ENCODE peak calls at places on chromosome 3, in ten cellular contexts. One of them, this sample, is unnamed.

GRCh38 chr3:139104062-139104461 is 59.4 kb upstream of the PRR23C start:
- DNase-seq in naive thymus-derived CD8-positive, alpha-beta T cell: no peak
- DNase-seq in stimulated activated effector memory CD8-positive, alpha-beta T cell treated with anti-CD3 and anti-CD28 coated beads, Interleukin-12 subunit alpha, Interleukin-12 subunit beta, amount 100 ng/mL, for 72 hours: no peak
- DNase-seq in H54: no peak
- DNase-seq in pancreas: no peak
- DNase-seq in GM12865: no peak
- DNase-seq in activated CD4-positive, alpha-beta T cell treated with anti-CD3 and anti-CD28 coated beads, Interleukin-2, amount 50 U/mL, for 24 hours: no peak
- DNase-seq in kidney glomerular epithelial cell: no peak
- DNase-seq in HFFc6: no peak
- DNase-seq in ACHN: no peak
- DNase-seq in this sample: no peak

GRCh38 chr3:81484532-81484931 is 276.9 kb downstream of the GBE1 start:
- DNase-seq in pancreas: no peak
- DNase-seq in H54: no peak
- DNase-seq in GM12865: no peak
- DNase-seq in stimulated activated effector memory CD8-positive, alpha-beta T cell treated with anti-CD3 and anti-CD28 coated beads, Interleukin-12 subunit alpha, Interleukin-12 subunit beta, amount 100 ng/mL, for 72 hours: no peak
- DNase-seq in kidney glomerular epithelial cell: no peak
- DNase-seq in naive thymus-derived CD8-positive, alpha-beta T cell: no peak
- DNase-seq in HFFc6: no peak
- DNase-seq in ACHN: no peak
- DNase-seq in activated CD4-positive, alpha-beta T cell treated with anti-CD3 and anti-CD28 coated beads, Interleukin-2, amount 50 U/mL, for 24 hours: no peak
- DNase-seq in this sample: no peak

GRCh38 chr3:37761583-37761982 is 100.1 kb upstream of the CTDSPL start:
- DNase-seq in pancreas: no peak
- DNase-seq in stimulated activated effector memory CD8-positive, alpha-beta T cell treated with anti-CD3 and anti-CD28 coated beads, Interleukin-12 subunit alpha, Interleukin-12 subunit beta, amount 100 ng/mL, for 72 hours: no peak
- DNase-seq in kidney glomerular epithelial cell: no peak
- DNase-seq in H54: no peak
- DNase-seq in activated CD4-positive, alpha-beta T cell treated with anti-CD3 and anti-CD28 coated beads, Interleukin-2, amount 50 U/mL, for 24 hours: no peak
- DNase-seq in ACHN: no peak
- DNase-seq in GM12865: no peak
- DNase-seq in naive thymus-derived CD8-positive, alpha-beta T cell: no peak
- DNase-seq in HFFc6: no peak
- DNase-seq in this sample: no peak

GRCh38 chr3:182921665-182922355 is 58.5 kb downstream of the DCUN1D1 start:
- DNase-seq in naive thymus-derived CD8-positive, alpha-beta T cell: no peak
- DNase-seq in H54: no peak
- DNase-seq in pancreas: no peak
- DNase-seq in HFFc6: no peak
- DNase-seq in stimulated activated effector memory CD8-positive, alpha-beta T cell treated with anti-CD3 and anti-CD28 coated beads, Interleukin-12 subunit alpha, Interleukin-12 subunit beta, amount 100 ng/mL, for 72 hours: no peak
- DNase-seq in ACHN: no peak
- DNase-seq in kidney glomerular epithelial cell: no peak
- DNase-seq in activated CD4-positive, alpha-beta T cell treated with anti-CD3 and anti-CD28 coated beads, Interleukin-2, amount 50 U/mL, for 24 hours: no peak
- DNase-seq in GM12865: no peak
- DNase-seq in this sample: no peak

GRCh38 chr3:171258316-171258715 is 201.9 kb downstream of the TNIK start:
- DNase-seq in HFFc6: no peak
- DNase-seq in naive thymus-derived CD8-positive, alpha-beta T cell: no peak
- DNase-seq in stimulated activated effector memory CD8-positive, alpha-beta T cell treated with anti-CD3 and anti-CD28 coated beads, Interleukin-12 subunit alpha, Interleukin-12 subunit beta, amount 100 ng/mL, for 72 hours: no peak
- DNase-seq in kidney glomerular epithelial cell: peak
- DNase-seq in GM12865: no peak
- DNase-seq in ACHN: no peak
- DNase-seq in pancreas: no peak
- DNase-seq in H54: no peak
- DNase-seq in activated CD4-positive, alpha-beta T cell treated with anti-CD3 and anti-CD28 coated beads, Interleukin-2, amount 50 U/mL, for 24 hours: no peak
- DNase-seq in this sample: no peak

GRCh38 chr3:139778884-139779283 is 101.1 kb upstream of the NMNAT3 start:
- DNase-seq in kidney glomerular epithelial cell: no peak
- DNase-seq in ACHN: no peak
- DNase-seq in GM12865: no peak
- DNase-seq in naive thymus-derived CD8-positive, alpha-beta T cell: no peak
- DNase-seq in pancreas: no peak
- DNase-seq in HFFc6: no peak
- DNase-seq in activated CD4-positive, alpha-beta T cell treated with anti-CD3 and anti-CD28 coated beads, Interleukin-2, amount 50 U/mL, for 24 hours: no peak
- DNase-seq in stimulated activated effector memory CD8-positive, alpha-beta T cell treated with anti-CD3 and anti-CD28 coated beads, Interleukin-12 subunit alpha, Interleukin-12 subunit beta, amount 100 ng/mL, for 72 hours: no peak
- DNase-seq in H54: no peak
- DNase-seq in this sample: no peak

GRCh38 chr3:186902713-186903112 is 27.6 kb upstream of the ST6GAL1 start:
- DNase-seq in activated CD4-positive, alpha-beta T cell treated with anti-CD3 and anti-CD28 coated beads, Interleukin-2, amount 50 U/mL, for 24 hours: no peak
- DNase-seq in stimulated activated effector memory CD8-positive, alpha-beta T cell treated with anti-CD3 and anti-CD28 coated beads, Interleukin-12 subunit alpha, Interleukin-12 subunit beta, amount 100 ng/mL, for 72 hours: no peak
- DNase-seq in pancreas: no peak
- DNase-seq in ACHN: no peak
- DNase-seq in kidney glomerular epithelial cell: no peak
- DNase-seq in GM12865: no peak
- DNase-seq in naive thymus-derived CD8-positive, alpha-beta T cell: no peak
- DNase-seq in HFFc6: no peak
- DNase-seq in H54: no peak
- DNase-seq in this sample: no peak

GRCh38 chr3:87045473-87045872 is 54.5 kb upstream of the VGLL3 start:
- DNase-seq in H54: no peak
- DNase-seq in activated CD4-positive, alpha-beta T cell treated with anti-CD3 and anti-CD28 coated beads, Interleukin-2, amount 50 U/mL, for 24 hours: no peak
- DNase-seq in ACHN: no peak
- DNase-seq in HFFc6: no peak
- DNase-seq in kidney glomerular epithelial cell: no peak
- DNase-seq in naive thymus-derived CD8-positive, alpha-beta T cell: no peak
- DNase-seq in GM12865: no peak
- DNase-seq in pancreas: no peak
- DNase-seq in stimulated activated effector memory CD8-positive, alpha-beta T cell treated with anti-CD3 and anti-CD28 coated beads, Interleukin-12 subunit alpha, Interleukin-12 subunit beta, amount 100 ng/mL, for 72 hours: no peak
- DNase-seq in this sample: no peak

GRCh38 chr3:136249593-136250225 is 431 bp upstream of the PCCB start:
- DNase-seq in pancreas: no peak
- DNase-seq in stimulated activated effector memory CD8-positive, alpha-beta T cell treated with anti-CD3 and anti-CD28 coated beads, Interleukin-12 subunit alpha, Interleukin-12 subunit beta, amount 100 ng/mL, for 72 hours: no peak
- DNase-seq in activated CD4-positive, alpha-beta T cell treated with anti-CD3 and anti-CD28 coated beads, Interleukin-2, amount 50 U/mL, for 24 hours: no peak
- DNase-seq in H54: no peak
- DNase-seq in ACHN: no peak
- DNase-seq in HFFc6: no peak
- DNase-seq in kidney glomerular epithelial cell: no peak
- DNase-seq in naive thymus-derived CD8-positive, alpha-beta T cell: no peak
- DNase-seq in GM12865: peak
- DNase-seq in this sample: no peak

GRCh38 chr3:175919133-175919532 is 1060.0 kb downstream of the NAALADL2 start:
- DNase-seq in stimulated activated effector memory CD8-positive, alpha-beta T cell treated with anti-CD3 and anti-CD28 coated beads, Interleukin-12 subunit alpha, Interleukin-12 subunit beta, amount 100 ng/mL, for 72 hours: no peak
- DNase-seq in GM12865: no peak
- DNase-seq in HFFc6: no peak
- DNase-seq in kidney glomerular epithelial cell: no peak
- DNase-seq in H54: no peak
- DNase-seq in naive thymus-derived CD8-positive, alpha-beta T cell: no peak
- DNase-seq in ACHN: no peak
- DNase-seq in pancreas: no peak
- DNase-seq in activated CD4-positive, alpha-beta T cell treated with anti-CD3 and anti-CD28 coated beads, Interleukin-2, amount 50 U/mL, for 24 hours: no peak
- DNase-seq in this sample: no peak

GRCh38 chr3:197216169-197216860 is 82.1 kb downstream of the DLG1 start:
- DNase-seq in pancreas: no peak
- DNase-seq in activated CD4-positive, alpha-beta T cell treated with anti-CD3 and anti-CD28 coated beads, Interleukin-2, amount 50 U/mL, for 24 hours: no peak
- DNase-seq in ACHN: no peak
- DNase-seq in kidney glomerular epithelial cell: no peak
- DNase-seq in GM12865: no peak
- DNase-seq in HFFc6: peak
- DNase-seq in naive thymus-derived CD8-positive, alpha-beta T cell: no peak
- DNase-seq in H54: no peak
- DNase-seq in stimulated activated effector memory CD8-positive, alpha-beta T cell treated with anti-CD3 and anti-CD28 coated beads, Interleukin-12 subunit alpha, Interleukin-12 subunit beta, amount 100 ng/mL, for 72 hours: no peak
- DNase-seq in this sample: peak

This sample was measured in AG20443.